ENCODE peak calls at places on chromosomes 1 and 21, in ten cellular contexts. I is heart left ventricle, J is foreskin fibroblast, X is heart right ventricle, P is esophagus squamous epithelium, D is tibial nerve, O is lower lobe of right lung, G is GM06990, W is astrocyte of the cerebellum, Y is fibroblast of mammary gland. K is an unnamed sample.

GRCh38 chr1:211082824-211083223 is 51.1 kb downstream of the KCNH1 start:
- DNase-seq in J (no peak), I (no peak), P (no peak), Y (no peak), D (no peak), X (no peak), W (no peak), G (no peak), O (no peak), K (no peak)

GRCh38 chr1:185663771-185664296 is 70.4 kb upstream of the HMCN1 start:
- DNase-seq in P (no peak), W (no peak), O (no peak), Y (no peak), D (no peak), I (no peak), X (no peak), J (no peak), G (no peak), K (no peak)

GRCh38 chr1:160081261-160081936 is at the start of gene KCNJ9:
- DNase-seq in X (no peak), J (peak), G (no peak), Y (peak), I (no peak), W (no peak), O (no peak), P (no peak), D (no peak), K (no peak)

GRCh38 chr1:208093754-208094719 is 150.1 kb downstream of the PLXNA2 start:
- DNase-seq in O (peak), W (no peak), X (peak), J (peak), D (peak), P (no peak), Y (peak), I (peak), G (no peak), K (peak)

GRCh38 chr1:17744666-17745563 is 10.2 kb upstream of the ACTL8 start:
- DNase-seq in W (no peak), J (no peak), D (no peak), I (no peak), P (no peak), X (no peak), G (no peak), O (no peak), Y (no peak), K (no peak)

GRCh38 chr1:21622466-21623315 is 46.5 kb downstream of the RAP1GAP start:
- DNase-seq in Y (no peak), G (no peak), X (no peak), J (peak), W (no peak), D (no peak), I (no peak), O (peak), P (no peak), K (no peak)

GRCh38 chr1:185734929-185735666 is 907 bp downstream of the HMCN1 start:
- DNase-seq in D (no peak), Y (peak), J (peak), I (no peak), X (no peak), W (no peak), O (no peak), G (no peak), P (no peak), K (no peak)

GRCh38 chr1:195791796-195792195 is 816.4 kb downstream of the KCNT2 start:
- DNase-seq in P (no peak), D (no peak), I (no peak), O (no peak), Y (no peak), X (no peak), W (no peak), G (no peak), J (no peak), K (no peak)

GRCh38 chr21:41442496-41443186 is 16.6 kb downstream of the MX1 start:
- DNase-seq in O (no peak), J (no peak), I (no peak), D (no peak), G (no peak), P (no peak), W (no peak), X (no peak), Y (peak), K (no peak)

GRCh38 chr1:96710708-96711477 is 10.7 kb upstream of the PTBP2 start:
- DNase-seq in O (no peak), D (no peak), I (no peak), Y (peak), J (peak), W (no peak), X (no peak), P (no peak), G (no peak), K (no peak)

GRCh38 chr1:1150100-1150499 is 23.6 kb upstream of the TTLL10 start:
- DNase-seq in I (no peak), O (no peak), G (no peak), X (no peak), Y (no peak), J (no peak), W (no peak), P (no peak), D (no peak), K (no peak)

GRCh38 chr1:60759257-60759656 is 323.1 kb upstream of the NFIA start:
- DNase-seq in W (no peak), I (no peak), X (no peak), D (no peak), J (no peak), O (no peak), G (no peak), Y (no peak), P (no peak), K (no peak)

GRCh38 chr1:46180082-46180616 is 3.9 kb upstream of the P3R3URF start:
- DNase-seq in P (no peak), W (no peak), D (no peak), I (no peak), Y (no peak), X (no peak), G (no peak), O (peak), J (peak), K (no peak)

GRCh38 chr1:64392109-64392508 is 77.8 kb upstream of the CACHD1 start:
- DNase-seq in J (no peak), O (no peak), Y (no peak), I (no peak), W (no peak), X (no peak), P (no peak), G (no peak), D (no peak), K (no peak)

GRCh38 chr1:16204634-16205332 is 7.7 kb downstream of the ARHGEF19 start:
- DNase-seq in W (no peak), O (no peak), P (no peak), J (peak), Y (no peak), X (no peak), D (no peak), G (no peak), I (no peak), K (no peak)

GRCh38 chr1:16441312-16441641 is 753 bp downstream of the NECAP2 start:
- DNase-seq in I (no peak), D (no peak), G (no peak), P (no peak), W (no peak), Y (peak), O (no peak), X (no peak), J (peak), K (no peak)

GRCh38 chr1:155968670-155969069 is 9.7 kb downstream of the ARHGEF2 start:
- DNase-seq in P (no peak), X (no peak), Y (no peak), G (no peak), W (no peak), O (no peak), I (peak), D (no peak), J (peak), K (no peak)

GRCh38 chr1:103496014-103496635 is 29.4 kb upstream of the RNPC3 start:
- DNase-seq in Y (peak), W (peak), P (no peak), J (peak), G (no peak), X (no peak), O (no peak), I (no peak), D (no peak), K (no peak)

GRCh38 chr1:119859647-119860046 is 36.7 kb downstream of the ADAM30 start:
- DNase-seq in Y (peak), O (no peak), G (no peak), X (no peak), I (no peak), W (peak), D (no peak), J (peak), P (no peak), K (no peak)

GRCh38 chr21:34367320-34367935 is 3.6 kb downstream of the KCNE2 start:
- DNase-seq in I (no peak), Y (peak), J (peak), X (no peak), D (no peak), O (no peak), W (peak), P (no peak), G (no peak), K (no peak)

GRCh38 chr1:24737368-24738117 is 7.7 kb upstream of the CLIC4 start:
- DNase-seq in X (no peak), J (no peak), P (no peak), I (no peak), W (no peak), O (no peak), D (peak), G (no peak), Y (no peak), K (no peak)

GRCh38 chr1:230737622-230738262 is 9.4 kb upstream of the CAPN9 start:
- DNase-seq in W (no peak), G (no peak), I (no peak), J (no peak), Y (no peak), O (no peak), X (no peak), D (no peak), P (no peak), K (no peak)

GRCh38 chr1:170663441-170664282 is at the start of gene PRRX1:
- DNase-seq in J (peak), I (no peak), P (no peak), G (no peak), W (no peak), O (no peak), Y (peak), D (no peak), X (peak), K (no peak)

GRCh38 chr1:230172016-230172356 is 104.9 kb downstream of the GALNT2 start:
- DNase-seq in Y (no peak), G (no peak), J (no peak), P (no peak), W (no peak), I (peak), D (no peak), O (no peak), X (no peak), K (no peak)

GRCh38 chr1:59204001-59204400 is 92.9 kb upstream of the FGGY start:
- DNase-seq in P (no peak), Y (no peak), I (peak), J (peak), W (no peak), G (no peak), X (peak), D (no peak), O (peak), K (no peak)

GRCh38 chr1:42682739-42683529 is 716 bp downstream of the YBX1 start:
- DNase-seq in P (peak), W (no peak), X (peak), D (peak), G (peak), O (peak), I (peak), Y (peak), J (peak), K (peak)

GRCh38 chr1:178057863-178058576 is 35.9 kb upstream of the RASAL2 start:
- DNase-seq in J (peak), I (peak), Y (peak), G (no peak), W (no peak), P (no peak), X (peak), D (peak), O (no peak), K (no peak)

GRCh38 chr1:114468047-114468446 is 43.0 kb downstream of the TRIM33 start:
- DNase-seq in I (no peak), W (no peak), G (no peak), P (no peak), Y (no peak), X (no peak), D (no peak), J (no peak), O (no peak), K (no peak)

GRCh38 chr1:90707363-90707710 is 9.8 kb downstream of the BARHL2 start:
- DNase-seq in J (peak), X (no peak), G (no peak), Y (peak), I (no peak), W (peak), D (no peak), P (no peak), O (peak), K (no peak)

GRCh38 chr1:13605159-13605558 is 21.5 kb downstream of the PDPN start:
- DNase-seq in Y (peak), P (no peak), J (peak), W (peak), I (no peak), G (no peak), D (no peak), X (no peak), O (no peak), K (no peak)

GRCh38 chr1:98702976-98703375 is 41.5 kb downstream of the SNX7 start:
- DNase-seq in P (no peak), I (no peak), W (no peak), D (no peak), G (no peak), Y (peak), X (no peak), O (no peak), J (peak), K (no peak)

GRCh38 chr1:6969106-6969505 is 183.9 kb downstream of the CAMTA1 start:
- DNase-seq in J (no peak), O (no peak), P (no peak), X (no peak), W (no peak), Y (peak), G (no peak), I (no peak), D (no peak), K (no peak)

GRCh38 chr21:30986966-30987365 is 51.3 kb downstream of the KRTAP19-8 start:
- DNase-seq in W (no peak), D (no peak), G (no peak), Y (no peak), P (no peak), O (no peak), I (peak), X (peak), J (no peak), K (no peak)

GRCh38 chr1:153791856-153792253 is 16.6 kb downstream of the SLC27A3 start:
- DNase-seq in G (no peak), I (no peak), W (no peak), Y (peak), X (no peak), P (no peak), D (no peak), J (peak), O (no peak), K (no peak)

DNA sequence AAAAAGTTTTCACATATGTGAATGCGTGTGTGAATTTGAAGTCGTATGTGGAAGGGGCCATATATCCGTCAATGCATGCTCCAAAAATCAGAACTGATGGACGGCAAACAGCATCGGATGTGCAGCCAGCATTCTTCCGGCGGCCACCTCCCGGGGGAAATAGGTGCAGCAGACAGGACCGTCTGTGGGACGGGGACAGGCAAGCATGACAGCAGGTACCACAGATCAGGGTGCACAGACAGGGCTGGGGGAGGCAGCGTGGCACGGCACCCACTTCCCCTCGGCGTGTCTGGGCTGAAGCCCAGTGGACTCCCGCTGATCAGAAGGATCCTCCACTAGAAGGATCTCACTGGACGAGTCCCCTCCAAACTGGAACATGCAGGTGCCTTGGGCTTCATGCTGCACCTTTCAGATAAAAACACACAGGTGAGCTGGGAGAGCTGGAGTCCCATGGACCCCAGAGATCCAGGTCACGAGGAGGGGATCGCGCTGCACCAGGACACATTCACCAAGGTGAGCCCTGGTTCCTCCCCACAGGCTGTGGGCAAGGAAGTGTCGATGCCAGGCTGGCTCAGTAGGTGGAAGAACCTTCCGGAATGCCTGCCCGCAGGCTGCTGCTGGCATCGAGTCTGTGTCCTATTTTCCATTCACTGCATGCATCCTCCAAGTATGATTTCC is 25.3 kb downstream of the PDE9A start:
- DNase-seq in G (no peak), O (no peak), J (no peak), W (no peak), I (no peak), Y (no peak), D (no peak), P (no peak), X (no peak), K (no peak)
- H3K4me3 ChIP-seq in G (no peak), O (no peak), J (no peak), W (no peak), I (no peak), Y (no peak), D (no peak), P (no peak), X (no peak), K (no peak)

DNA sequence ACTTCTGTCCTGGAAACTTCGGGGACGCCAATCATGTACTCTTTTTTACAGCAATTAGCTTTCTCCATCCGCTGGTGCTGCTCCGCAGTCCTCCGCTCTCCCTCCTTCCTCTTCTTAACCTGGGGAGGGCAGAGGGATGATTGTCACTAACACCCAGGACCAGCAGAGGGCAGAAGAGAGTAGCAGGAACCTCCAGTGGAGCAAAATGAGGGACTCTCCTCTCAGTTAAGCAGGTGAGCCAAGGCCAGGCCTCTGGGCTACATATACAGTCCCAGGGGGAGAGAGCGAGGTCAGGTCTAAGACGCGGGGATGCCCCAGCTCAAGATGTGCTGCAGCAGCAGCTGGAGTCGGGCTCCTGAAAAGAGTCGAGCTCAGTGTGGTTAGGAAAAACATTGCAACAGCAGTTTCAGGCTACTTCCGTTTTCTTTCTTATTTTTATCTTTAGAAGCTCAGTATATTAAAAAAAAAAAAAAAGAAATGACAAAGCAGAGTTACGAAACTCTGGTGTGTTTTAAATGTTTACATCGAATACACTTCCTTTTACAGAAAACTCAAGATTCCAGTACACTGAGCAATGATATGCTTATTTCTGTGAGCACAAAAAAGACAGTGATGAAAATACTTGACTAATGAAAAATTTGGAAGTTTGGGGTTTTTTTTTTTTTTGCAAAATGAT is 25.7 kb upstream of the NLRP3 start:
- DNase-seq in G (peak), W (peak), P (peak), D (peak), J (peak), Y (peak), X (peak), I (peak), O (peak), K (peak)
- TF ChIP-seq CTCF in G (peak), W (peak), P (peak), D (peak), J (peak), Y (peak), X (peak), I (peak), O (peak), K (peak)

DNA sequence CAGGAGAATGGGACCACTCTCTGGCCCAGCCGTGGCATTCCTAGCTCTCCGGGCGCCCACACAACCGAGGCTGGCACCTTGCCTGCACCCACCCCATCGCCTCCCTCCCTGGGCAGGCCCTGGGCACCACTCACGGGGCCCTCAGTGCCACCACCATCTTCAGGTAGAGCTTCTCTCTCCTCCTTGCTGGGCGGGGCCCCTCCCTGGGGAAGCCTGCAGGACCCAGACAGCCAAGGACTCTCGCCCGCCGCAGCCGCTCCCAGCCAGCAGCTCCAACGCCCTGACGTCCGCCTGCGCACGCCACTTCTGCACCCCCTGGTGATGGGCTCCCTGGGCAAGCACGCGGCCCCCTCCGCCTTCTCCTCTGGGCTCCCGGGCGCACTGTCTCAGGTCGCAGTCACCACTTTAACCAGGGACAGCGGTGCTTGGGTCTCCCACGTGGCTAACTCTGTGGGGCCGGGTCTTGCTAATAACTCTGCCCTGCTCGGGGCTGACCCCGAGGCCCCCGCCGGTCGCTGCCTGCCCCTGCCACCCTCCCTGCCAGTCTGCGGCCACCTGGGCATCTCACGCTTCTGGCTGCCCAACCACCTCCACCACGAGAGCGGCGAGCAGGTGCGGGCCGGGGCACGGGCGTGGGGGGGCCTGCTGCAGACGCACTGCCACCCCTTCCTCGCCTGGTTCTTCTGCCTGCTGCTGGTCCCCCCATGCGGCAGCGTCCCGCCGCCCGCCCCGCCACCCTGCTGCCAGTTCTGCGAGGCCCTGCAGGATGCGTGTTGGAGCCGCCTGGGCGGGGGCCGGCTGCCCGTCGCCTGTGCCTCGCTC is 51.3 kb downstream of the COL18A1 start:
- DNase-seq in O (no peak), J (no peak), X (no peak), D (no peak), G (no peak), I (no peak), W (no peak), Y (no peak), P (no peak), K (no peak)
- H3K4me3 ChIP-seq in O (peak), J (no peak), X (peak), D (peak), G (no peak), I (peak), W (peak), Y (no peak), P (peak), K (no peak)

DNA sequence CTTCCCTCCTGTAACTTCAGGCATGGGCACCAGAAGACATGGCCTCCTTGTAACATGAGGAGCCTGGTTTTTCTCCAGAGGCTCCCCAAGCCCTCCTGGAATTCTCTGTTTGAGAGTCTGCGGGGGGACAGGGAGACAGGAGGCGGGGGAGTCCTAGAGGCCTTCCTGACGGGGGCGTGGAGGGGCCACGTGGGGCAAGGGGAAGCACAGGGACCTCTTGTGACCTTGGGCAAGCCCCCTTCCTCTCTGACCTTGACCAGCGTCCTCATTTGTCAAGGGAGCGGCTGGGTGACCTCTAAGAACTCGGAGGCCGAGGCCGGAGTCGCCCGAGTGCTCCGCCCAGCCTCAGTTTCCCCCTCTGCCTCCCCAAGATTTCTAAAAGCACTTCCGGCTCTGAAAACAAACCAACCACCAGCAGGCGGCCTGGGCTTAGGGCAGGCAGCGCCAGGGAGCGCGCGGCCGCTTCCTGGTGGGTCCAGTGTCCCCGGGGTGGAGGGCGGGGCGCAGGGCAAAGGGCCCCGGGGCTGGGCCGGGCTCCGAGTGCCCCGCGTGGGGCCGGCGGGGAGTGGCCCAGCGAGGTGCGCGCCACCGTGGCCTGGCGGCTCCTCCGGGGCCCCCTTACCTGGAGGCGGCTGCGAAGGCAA is 361 bp downstream of the TMCO4 start:
- DNase-seq in Y (peak), D (peak), I (peak), O (peak), P (peak), W (no peak), X (peak), G (peak), J (peak), K (no peak)
- TF ChIP-seq CTCF in Y (peak), D (peak), I (no peak), O (peak), P (peak), W (peak), X (peak), G (peak), J (peak), K (peak)

K was measured in GM12864.